ENCODE peak calls at places on chromosome 13, in six cellular contexts. One of them, this sample, is unnamed.

GRCh38 chr13:51495300-51495699 is 42.5 kb upstream of the INTS6 start:
- DNase-seq in SHP77: no peak
- DNase-seq in hippocampal formation: no peak
- DNase-seq in endothelial cell: no peak
- DNase-seq in HCEC 1CT: no peak
- DNase-seq in CD8-positive, alpha-beta memory T cell: no peak
- DNase-seq in this sample: no peak

GRCh38 chr13:23558675-23559536 is 11.3 kb upstream of the TNFRSF19 start:
- DNase-seq in SHP77: peak
- DNase-seq in hippocampal formation: no peak
- DNase-seq in endothelial cell: no peak
- DNase-seq in HCEC 1CT: peak
- DNase-seq in CD8-positive, alpha-beta memory T cell: no peak
- DNase-seq in this sample: peak

GRCh38 chr13:111626371-111627305 is 306.2 kb downstream of the TEX29 start:
- DNase-seq in SHP77: no peak
- DNase-seq in hippocampal formation: no peak
- DNase-seq in endothelial cell: no peak
- DNase-seq in HCEC 1CT: no peak
- DNase-seq in CD8-positive, alpha-beta memory T cell: no peak
- DNase-seq in this sample: no peak

GRCh38 chr13:35471466-35472307 is 4.8 kb downstream of the MAB21L1 start:
- DNase-seq in SHP77: no peak
- DNase-seq in hippocampal formation: no peak
- DNase-seq in endothelial cell: peak
- DNase-seq in HCEC 1CT: no peak
- DNase-seq in CD8-positive, alpha-beta memory T cell: no peak
- DNase-seq in this sample: no peak

GRCh38 chr13:113855012-113855921 is 8.6 kb downstream of the GAS6 start:
- DNase-seq in SHP77: no peak
- DNase-seq in hippocampal formation: no peak
- DNase-seq in endothelial cell: no peak
- DNase-seq in HCEC 1CT: no peak
- DNase-seq in CD8-positive, alpha-beta memory T cell: no peak
- DNase-seq in this sample: no peak

GRCh38 chr13:35764359-35765015 is 288.0 kb upstream of the MAB21L1 start:
- DNase-seq in SHP77: no peak
- DNase-seq in hippocampal formation: no peak
- DNase-seq in endothelial cell: no peak
- DNase-seq in HCEC 1CT: no peak
- DNase-seq in CD8-positive, alpha-beta memory T cell: no peak
- DNase-seq in this sample: no peak

GRCh38 chr13:29654807-29655547 is 59.5 kb upstream of the SLC7A1 start:
- DNase-seq in SHP77: no peak
- DNase-seq in hippocampal formation: no peak
- DNase-seq in endothelial cell: no peak
- DNase-seq in HCEC 1CT: peak
- DNase-seq in CD8-positive, alpha-beta memory T cell: no peak
- DNase-seq in this sample: no peak

GRCh38 chr13:50243926-50244325 is 228.7 kb downstream of the KCNRG start:
- DNase-seq in SHP77: no peak
- DNase-seq in hippocampal formation: no peak
- DNase-seq in endothelial cell: no peak
- DNase-seq in HCEC 1CT: no peak
- DNase-seq in CD8-positive, alpha-beta memory T cell: no peak
- DNase-seq in this sample: no peak

GRCh38 chr13:52187029-52187423 is 27.6 kb upstream of the NEK3 start:
- DNase-seq in SHP77: no peak
- DNase-seq in hippocampal formation: no peak
- DNase-seq in endothelial cell: no peak
- DNase-seq in HCEC 1CT: no peak
- DNase-seq in CD8-positive, alpha-beta memory T cell: no peak
- DNase-seq in this sample: no peak

GRCh38 chr13:70080030-70080429 is 27.6 kb upstream of the ATXN8OS start:
- DNase-seq in SHP77: no peak
- DNase-seq in hippocampal formation: no peak
- DNase-seq in endothelial cell: no peak
- DNase-seq in HCEC 1CT: no peak
- DNase-seq in CD8-positive, alpha-beta memory T cell: no peak
- DNase-seq in this sample: no peak

GRCh38 chr13:46575843-46576242 is 22.9 kb downstream of the LRCH1 start:
- DNase-seq in SHP77: no peak
- DNase-seq in hippocampal formation: no peak
- DNase-seq in endothelial cell: no peak
- DNase-seq in HCEC 1CT: peak
- DNase-seq in CD8-positive, alpha-beta memory T cell: no peak
- DNase-seq in this sample: no peak

GRCh38 chr13:20891768-20892167 is 10.8 kb downstream of the XPO4 start:
- DNase-seq in SHP77: no peak
- DNase-seq in hippocampal formation: no peak
- DNase-seq in endothelial cell: no peak
- DNase-seq in HCEC 1CT: no peak
- DNase-seq in CD8-positive, alpha-beta memory T cell: no peak
- DNase-seq in this sample: no peak

GRCh38 chr13:49444517-49445395 is 682 bp downstream of the SETDB2 start:
- DNase-seq in SHP77: peak
- DNase-seq in hippocampal formation: peak
- DNase-seq in endothelial cell: no peak
- DNase-seq in HCEC 1CT: peak
- DNase-seq in CD8-positive, alpha-beta memory T cell: peak
- DNase-seq in this sample: peak

GRCh38 chr13:71149498-71150363 is 717.3 kb downstream of the DACH1 start:
- DNase-seq in SHP77: peak
- DNase-seq in hippocampal formation: no peak
- DNase-seq in endothelial cell: no peak
- DNase-seq in HCEC 1CT: no peak
- DNase-seq in CD8-positive, alpha-beta memory T cell: no peak
- DNase-seq in this sample: no peak

GRCh38 chr13:112056739-112057433 is 10.1 kb upstream of the SOX1 start:
- DNase-seq in SHP77: no peak
- DNase-seq in hippocampal formation: no peak
- DNase-seq in endothelial cell: no peak
- DNase-seq in HCEC 1CT: no peak
- DNase-seq in CD8-positive, alpha-beta memory T cell: no peak
- DNase-seq in this sample: no peak

GRCh38 chr13:30132623-30133553 is 174.5 kb downstream of the KATNAL1 start:
- DNase-seq in SHP77: peak
- DNase-seq in hippocampal formation: peak
- DNase-seq in endothelial cell: peak
- DNase-seq in HCEC 1CT: peak
- DNase-seq in CD8-positive, alpha-beta memory T cell: peak
- DNase-seq in this sample: peak

GRCh38 chr13:63161219-63161618 is 1745.6 kb upstream of the PCDH20 start:
- DNase-seq in SHP77: no peak
- DNase-seq in hippocampal formation: no peak
- DNase-seq in endothelial cell: no peak
- DNase-seq in HCEC 1CT: no peak
- DNase-seq in CD8-positive, alpha-beta memory T cell: no peak
- DNase-seq in this sample: no peak

GRCh38 chr13:87671031-87671823 is at the start of gene SLITRK5:
- DNase-seq in SHP77: peak
- DNase-seq in hippocampal formation: peak
- DNase-seq in endothelial cell: peak
- DNase-seq in HCEC 1CT: peak
- DNase-seq in CD8-positive, alpha-beta memory T cell: no peak
- DNase-seq in this sample: peak

GRCh38 chr13:40968416-40969000 is 50.6 kb downstream of the ELF1 start:
- DNase-seq in SHP77: no peak
- DNase-seq in hippocampal formation: no peak
- DNase-seq in endothelial cell: no peak
- DNase-seq in HCEC 1CT: no peak
- DNase-seq in CD8-positive, alpha-beta memory T cell: no peak
- DNase-seq in this sample: no peak

GRCh38 chr13:79194272-79194671 is 211.8 kb downstream of the RBM26 start:
- DNase-seq in SHP77: no peak
- DNase-seq in hippocampal formation: no peak
- DNase-seq in endothelial cell: no peak
- DNase-seq in HCEC 1CT: no peak
- DNase-seq in CD8-positive, alpha-beta memory T cell: peak
- DNase-seq in this sample: no peak

GRCh38 chr13:110811751-110812110 is 98.2 kb downstream of the ING1 start:
- DNase-seq in SHP77: no peak
- DNase-seq in hippocampal formation: no peak
- DNase-seq in endothelial cell: no peak
- DNase-seq in HCEC 1CT: no peak
- DNase-seq in CD8-positive, alpha-beta memory T cell: no peak
- DNase-seq in this sample: no peak

GRCh38 chr13:103556681-103557080 is 490.5 kb upstream of the SLC10A2 start:
- DNase-seq in SHP77: no peak
- DNase-seq in hippocampal formation: no peak
- DNase-seq in endothelial cell: no peak
- DNase-seq in HCEC 1CT: no peak
- DNase-seq in CD8-positive, alpha-beta memory T cell: no peak
- DNase-seq in this sample: no peak

GRCh38 chr13:108609353-108609752 is 20.1 kb upstream of the MYO16 start:
- DNase-seq in SHP77: peak
- DNase-seq in hippocampal formation: peak
- DNase-seq in endothelial cell: no peak
- DNase-seq in HCEC 1CT: peak
- DNase-seq in CD8-positive, alpha-beta memory T cell: no peak
- DNase-seq in this sample: no peak

GRCh38 chr13:94168784-94169512 is 310.5 kb downstream of the DCT start:
- DNase-seq in SHP77: no peak
- DNase-seq in hippocampal formation: no peak
- DNase-seq in endothelial cell: no peak
- DNase-seq in HCEC 1CT: no peak
- DNase-seq in CD8-positive, alpha-beta memory T cell: no peak
- DNase-seq in this sample: no peak

GRCh38 chr13:20492641-20493040 is 33.0 kb downstream of the CRYL1 start:
- DNase-seq in SHP77: peak
- DNase-seq in hippocampal formation: no peak
- DNase-seq in endothelial cell: peak
- DNase-seq in HCEC 1CT: peak
- DNase-seq in CD8-positive, alpha-beta memory T cell: no peak
- DNase-seq in this sample: no peak

GRCh38 chr13:24192036-24192810 is 31.7 kb downstream of the SPATA13 start:
- DNase-seq in SHP77: no peak
- DNase-seq in hippocampal formation: no peak
- DNase-seq in endothelial cell: peak
- DNase-seq in HCEC 1CT: no peak
- DNase-seq in CD8-positive, alpha-beta memory T cell: no peak
- DNase-seq in this sample: no peak